ENCODE peak calls at places on chromosomes 12 and 14, in seven cellular contexts. X is HT1080; I is stimulated activated CD4-positive, alpha-beta T cell treated with anti-CD3 and anti-CD28 coated beads, Interleukin-4, amount 100 ng/mL, for 1 hour; E is stimulated activated CD8-positive, alpha-beta memory T cell treated with anti-CD3 and anti-CD28 coated beads, Interleukin-12 subunit alpha, Interleukin-12 subunit beta, amount 100 ng/mL, for 4 hours; N is left ventricle myocardium inferior; A is GM04504; T is iris pigment epithelial cell. S is an unnamed sample.

GRCh38 chr12:129911437-129912049 is 7.7 kb upstream of the TMEM132D start:
- DNase-seq in A (no peak), I (no peak), E (no peak), T (peak), X (peak), N (peak), S (peak)

GRCh38 chr14:64405295-64405694 is 17.1 kb downstream of the MTHFD1 start:
- DNase-seq in X (no peak), T (no peak), N (no peak), I (no peak), A (no peak), E (no peak), S (no peak)

GRCh38 chr12:124852329-124852831 is 11.3 kb downstream of the SCARB1 start:
- DNase-seq in I (no peak), T (peak), X (no peak), E (no peak), N (peak), A (no peak), S (no peak)

GRCh38 chr12:94329366-94329765 is 130.3 kb downstream of the CEP83 start:
- DNase-seq in N (no peak), X (no peak), E (no peak), I (no peak), T (peak), A (no peak), S (no peak)

GRCh38 chr12:76310110-76310509 is 38.1 kb downstream of the BBS10 start:
- DNase-seq in X (peak), A (no peak), T (peak), N (no peak), E (no peak), I (no peak), S (peak)

GRCh38 chr12:120787889-120788288 is 62.3 kb downstream of the ACADS start:
- DNase-seq in X (no peak), T (no peak), A (no peak), N (no peak), I (no peak), E (no peak), S (no peak)

GRCh38 chr14:104107101-104107581 is 21.6 kb downstream of the ASPG start:
- DNase-seq in T (no peak), X (no peak), I (peak), E (no peak), A (no peak), N (peak), S (no peak)

GRCh38 chr14:80264698-80265097 is 53.4 kb upstream of the DIO2 start:
- DNase-seq in T (no peak), X (no peak), N (no peak), A (no peak), E (no peak), I (no peak), S (no peak)

GRCh38 chr12:47078733-47079364 is 572 bp upstream of the PCED1B start:
- DNase-seq in N (no peak), X (no peak), E (peak), A (no peak), T (no peak), I (peak), S (no peak)

GRCh38 chr12:89354630-89354931 is 2.3 kb upstream of the DUSP6 start:
- DNase-seq in T (no peak), E (no peak), X (no peak), I (no peak), N (no peak), A (no peak), S (no peak)

GRCh38 chr12:105982022-105982421 is 156.7 kb downstream of the NUAK1 start:
- DNase-seq in T (no peak), X (no peak), N (peak), A (no peak), E (no peak), I (no peak), S (no peak)

GRCh38 chr14:70032447-70032846 is 153.2 kb downstream of the SMOC1 start:
- DNase-seq in E (no peak), I (no peak), N (no peak), A (no peak), T (no peak), X (peak), S (no peak)

GRCh38 chr12:54631988-54632728 is 2.5 kb downstream of the LACRT start:
- DNase-seq in X (no peak), A (no peak), I (no peak), T (no peak), N (no peak), E (no peak), S (no peak)

GRCh38 chr12:131390408-131391100 is 320.3 kb upstream of the SFSWAP start:
- DNase-seq in N (no peak), A (no peak), X (no peak), I (no peak), T (no peak), E (no peak), S (no peak)

GRCh38 chr12:24780969-24781368 is 167.9 kb downstream of the BCAT1 start:
- DNase-seq in T (no peak), N (no peak), E (no peak), I (no peak), A (peak), X (no peak), S (peak)

GRCh38 chr14:105070760-105071137 is 5.5 kb upstream of the GPR132 start:
- DNase-seq in X (no peak), I (no peak), N (no peak), E (no peak), A (no peak), T (no peak), S (peak)

S was measured in foreskin fibroblast.